ENCODE peak calls at places on chromosome 16, in seven cellular contexts. P, R, E, W, S, N and I are unnamed samples.
A peak's percentile ranks its signal among the peaks of the same experiment; 100 is the strongest.

GRCh38 chr16:88467433-88468051 is 14.5 kb downstream of the ZFPM1 start:
- DNase-seq in P (no peak), R (no peak), E (no peak), W (no peak), S (no peak), N (no peak), I (no peak)

GRCh38 chr16:66948034-66948821 is 12.8 kb upstream of the CES3 start:
- DNase-seq in P (peak; percentile 13), R (no peak), E (no peak), W (no peak), S (no peak), N (no peak), I (no peak)

GRCh38 chr16:68234188-68235104 is 1.5 kb downstream of the ESRP2 start:
- DNase-seq in P (no peak), R (no peak), E (no peak), W (peak; percentile 82), S (peak; percentile 28), N (peak; percentile 98), I (no peak)

GRCh38 chr16:25005445-25006306 is 9.5 kb downstream of the ARHGAP17 start:
- DNase-seq in P (no peak), R (no peak), E (peak; percentile 35), W (no peak), S (no peak), N (no peak), I (no peak)

GRCh38 chr16:2819939-2820835 is 3.1 kb downstream of the PRSS21 start:
- DNase-seq in P (no peak), R (no peak), E (no peak), W (no peak), S (no peak), N (no peak), I (no peak)

GRCh38 chr16:83762141-83763024 is 45.4 kb upstream of the HSBP1 start:
- DNase-seq in P (no peak), R (no peak), E (no peak), W (no peak), S (no peak), N (no peak), I (no peak)

GRCh38 chr16:27679899-27680298 is 130.0 kb downstream of the KATNIP start:
- DNase-seq in P (no peak), R (no peak), E (no peak), W (no peak), S (no peak), N (no peak), I (no peak)

GRCh38 chr16:57834936-57835335 is 32.6 kb upstream of the KIFC3 start:
- DNase-seq in P (no peak), R (no peak), E (no peak), W (no peak), S (peak; percentile 8), N (no peak), I (no peak)

GRCh38 chr16:66741131-66741900 is 10.1 kb downstream of the DYNC1LI2 start:
- DNase-seq in P (no peak), R (peak; percentile 91), E (peak; percentile 93), W (no peak), S (peak; percentile 94), N (peak; percentile 95), I (peak; percentile 24)

DNA sequence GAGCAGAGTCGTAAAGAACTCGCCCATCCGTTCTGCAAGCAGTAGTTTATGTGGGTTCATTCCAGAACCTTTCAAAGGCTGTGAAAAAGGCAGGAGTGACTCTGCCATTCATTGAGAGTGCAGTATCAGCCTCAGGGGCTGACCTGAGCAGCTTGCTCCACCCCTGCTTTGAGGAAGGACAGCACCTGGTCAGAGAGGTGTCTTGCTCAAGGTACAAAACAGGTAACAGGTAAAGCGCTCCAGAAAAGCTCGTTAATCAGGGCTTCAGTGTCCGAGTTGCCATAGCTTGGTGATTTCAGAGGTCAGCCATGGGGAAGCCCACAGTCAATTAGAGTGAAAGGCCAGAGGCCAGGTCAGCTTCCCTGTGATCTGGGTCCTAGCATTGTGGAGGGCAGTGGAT is 251.1 kb downstream of the ABCC12 start:
- DNase-seq in P (no peak), R (no peak), E (no peak), W (no peak), S (no peak), N (no peak), I (no peak)
- TF ChIP-seq CTCF in P (no peak), R (no peak), E (no peak), W (no peak), S (no peak), N (no peak), I (no peak)

DNA sequence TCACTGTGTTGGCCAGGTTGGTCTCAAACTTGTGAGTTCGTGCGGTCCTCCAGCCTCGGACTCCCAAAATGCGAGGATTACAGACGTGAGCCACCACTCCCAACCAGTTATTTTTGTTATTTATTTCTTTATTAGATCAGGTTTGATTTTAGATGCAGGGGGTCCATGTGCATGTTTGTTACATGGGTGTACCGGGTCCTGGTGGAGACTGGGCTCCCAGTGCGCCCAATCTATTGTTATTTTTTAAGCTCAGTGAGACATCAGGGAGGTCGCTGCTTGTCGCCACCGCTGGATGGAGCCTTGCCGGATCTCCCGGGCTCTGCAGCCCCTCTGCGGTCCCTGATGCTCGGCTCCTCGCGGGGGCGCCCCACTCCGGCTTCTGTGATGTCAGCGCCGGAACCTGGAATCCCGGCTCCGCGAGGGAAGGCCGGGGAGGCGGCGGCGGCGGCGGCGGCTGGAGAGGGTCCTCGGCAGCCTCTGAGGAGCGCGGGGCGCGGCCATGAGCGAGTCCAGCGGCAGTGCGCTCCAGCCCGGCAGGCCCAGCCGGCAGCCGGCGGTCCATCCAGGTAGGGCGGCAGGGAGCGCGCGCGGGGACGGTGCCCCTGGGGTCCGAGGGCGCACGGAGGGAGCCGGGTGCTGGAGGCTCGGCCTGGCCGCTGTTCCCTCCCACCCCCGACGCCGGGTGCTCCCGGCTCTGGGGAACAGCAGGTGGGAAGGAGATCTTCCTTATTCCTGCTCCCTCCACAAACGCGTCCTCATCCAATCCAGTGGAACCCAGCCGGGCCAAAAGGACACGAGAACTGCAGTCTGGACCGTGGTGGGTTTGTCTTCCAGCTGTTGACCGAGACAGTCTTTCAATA is at the start of gene TMC7:
- DNase-seq in P (no peak), R (peak; percentile 79), E (peak; percentile 83), W (peak; percentile 93), S (peak; percentile 80), N (peak; percentile 92), I (peak; percentile 98)
- TF ChIP-seq CTCF in P (no peak), R (peak; percentile 96), E (peak; percentile 67), W (peak; percentile 92), S (peak; percentile 76), N (peak; percentile 55), I (no peak)

DNA sequence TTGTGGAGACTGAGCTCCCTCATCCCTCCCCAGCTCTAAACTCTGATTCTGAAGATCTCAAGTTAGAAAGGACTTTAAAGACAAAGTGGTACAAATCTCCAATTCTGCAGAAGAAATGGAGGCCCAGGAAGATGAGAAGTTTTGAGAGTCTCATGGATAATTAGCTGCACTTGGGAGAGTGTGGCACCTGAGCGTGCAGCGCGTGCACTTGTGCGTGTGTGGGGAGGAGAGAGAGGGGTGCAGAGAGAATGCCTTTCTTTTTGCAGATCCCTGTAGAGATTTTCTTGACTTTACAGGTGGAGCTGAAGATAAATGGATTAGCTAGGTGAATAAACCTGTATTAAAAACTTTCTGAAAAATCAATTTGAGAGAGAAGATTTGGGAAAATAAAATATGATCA is 14.8 kb upstream of the AKTIP start:
- DNase-seq in P (no peak), R (no peak), E (no peak), W (no peak), S (no peak), N (no peak), I (no peak)
- TF ChIP-seq CTCF in P (no peak), R (no peak), E (no peak), W (no peak), S (no peak), N (no peak), I (no peak)

DNA sequence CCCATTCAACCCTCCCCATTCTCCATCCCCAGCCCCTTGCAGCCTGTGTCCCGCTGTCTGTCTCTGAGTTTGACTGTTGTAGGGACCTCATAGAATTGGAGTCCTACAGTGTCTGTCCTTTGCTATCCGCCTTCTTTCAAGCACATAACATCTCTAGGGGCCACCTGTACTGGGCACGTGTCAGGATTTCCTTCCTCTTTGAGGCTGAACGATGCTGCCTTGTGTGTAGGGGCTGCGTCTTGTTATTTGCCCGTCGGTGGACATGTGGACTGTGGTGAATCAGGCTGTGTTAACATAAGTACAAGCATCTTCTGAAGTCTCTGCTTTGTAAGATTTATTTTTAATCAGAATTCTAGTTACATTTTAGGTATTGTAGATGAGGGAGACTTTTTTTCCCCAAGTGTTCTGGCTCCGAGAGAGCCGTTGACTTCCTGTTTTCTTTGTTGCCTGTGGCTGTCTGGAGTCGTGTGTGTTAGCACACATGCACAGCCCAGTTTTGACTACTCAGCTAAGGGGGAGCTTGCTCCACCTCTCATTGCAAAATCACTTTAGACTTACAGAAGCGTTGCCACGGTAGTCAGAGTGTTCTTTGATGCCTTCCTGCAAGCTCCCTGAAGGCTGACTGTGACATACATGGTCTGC is 26.1 kb downstream of the SPG7 start:
- DNase-seq in P (peak; percentile 51), R (peak; percentile 46), E (peak; percentile 61), W (no peak), S (peak; percentile 54), N (no peak), I (peak; percentile 16)
- TF ChIP-seq CTCF in P (no peak), R (no peak), E (no peak), W (no peak), S (no peak), N (no peak), I (no peak)

GRCh38 chr16:89922477-89922883 is 662 bp upstream of the TUBB3 start:
- DNase-seq in P (peak; percentile 29), R (peak; percentile 95), E (peak; percentile 90), W (peak; percentile 39), S (peak; percentile 92), N (peak; percentile 66), I (peak; percentile 53)

GRCh38 chr16:89921699-89922476 is 1.3 kb upstream of the TUBB3 start:
- DNase-seq in P (no peak), R (peak; percentile 96), E (peak; percentile 93), W (peak; percentile 30), S (peak; percentile 93), N (peak; percentile 54), I (peak; percentile 60)

GRCh38 chr16:89924298-89924924 is 1.3 kb downstream of the TUBB3 start:
- DNase-seq in P (peak; percentile 30), R (peak; percentile 32), E (peak; percentile 54), W (peak; percentile 48), S (peak; percentile 68), N (no peak), I (peak; percentile 47)

GRCh38 chr16:89923640-89924297 is 627 bp downstream of the TUBB3 start:
- DNase-seq in P (no peak), R (no peak), E (no peak), W (no peak), S (no peak), N (no peak), I (no peak)

DNA sequence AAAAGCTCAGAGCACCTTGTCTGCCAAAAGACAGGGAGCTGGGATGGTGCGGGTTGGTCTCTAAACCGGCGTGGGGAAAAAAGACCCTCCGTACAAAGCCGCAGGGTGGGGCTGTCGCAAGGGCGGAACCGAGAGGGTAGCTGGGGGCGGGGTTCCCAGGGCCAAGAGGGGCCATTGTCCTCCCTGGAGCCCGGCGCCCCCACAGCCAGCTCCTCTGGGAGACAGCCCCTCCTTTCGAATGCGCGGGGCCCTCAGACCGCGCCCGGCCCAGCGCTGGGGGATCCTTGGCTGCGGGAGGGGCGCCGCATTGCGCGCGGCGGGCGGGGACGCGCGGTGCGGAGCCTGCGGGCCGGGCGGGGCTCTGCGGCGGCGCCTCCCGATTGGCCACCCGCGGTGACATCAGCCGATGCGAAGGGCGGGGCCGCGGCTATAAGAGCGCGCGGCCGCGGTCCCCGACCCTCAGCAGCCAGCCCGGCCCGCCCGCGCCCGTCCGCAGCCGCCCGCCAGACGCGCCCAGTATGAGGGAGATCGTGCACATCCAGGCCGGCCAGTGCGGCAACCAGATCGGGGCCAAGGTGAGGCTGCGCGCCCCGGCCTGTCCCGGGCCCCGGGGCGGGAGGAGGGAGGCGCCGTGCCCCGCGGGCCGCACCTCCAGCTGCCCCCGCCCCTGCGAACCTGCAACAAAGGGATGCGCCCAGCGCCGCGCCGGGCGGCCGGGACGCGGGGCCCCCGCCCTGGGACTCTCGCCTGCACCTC is at the start of gene TUBB3:
- DNase-seq in P (no peak), R (peak; percentile 85), E (peak; percentile 82), W (peak; percentile 66), S (peak; percentile 81), N (peak; percentile 63), I (peak; percentile 73)
- TF ChIP-seq CTCF in P (no peak), R (no peak), E (no peak), W (no peak), S (no peak), N (no peak), I (no peak)